ENCODE peak calls at places on chromosomes 12 and 14, in five cellular contexts. B is substantia nigra, P is T-helper 9 cell, L is epithelial cell of prostate, M is endothelial cell. G is an unnamed sample.

GRCh38 chr14:73763396-73763795 is 49.2 kb upstream of the PNMA1 start:
- DNase-seq in M (no peak), L (no peak), P (no peak), B (no peak), G (no peak)

GRCh38 chr14:102279688-102280348 is 25.1 kb downstream of the MOK start:
- DNase-seq in B (no peak), P (no peak), L (peak), M (no peak), G (peak)

GRCh38 chr14:22650960-22651521 is 6.9 kb upstream of the OR6J1 start:
- DNase-seq in M (no peak), L (peak), B (no peak), P (no peak), G (peak)

GRCh38 chr12:42473130-42473529 is 116.4 kb downstream of the PRICKLE1 start:
- DNase-seq in P (no peak), L (peak), M (no peak), B (no peak), G (no peak)

GRCh38 chr12:62259311-62259992 is 752 bp upstream of the USP15 start:
- DNase-seq in L (no peak), B (no peak), M (no peak), P (no peak), G (no peak)

GRCh38 chr14:53630336-53630735 is 326.3 kb downstream of the BMP4 start:
- DNase-seq in B (no peak), M (no peak), L (no peak), P (no peak), G (no peak)

GRCh38 chr12:57230381-57231155 is 1.1 kb downstream of the SHMT2 start:
- DNase-seq in P (no peak), B (no peak), L (no peak), M (no peak), G (no peak)

GRCh38 chr12:122227341-122227740 is 1.5 kb upstream of the DIABLO start:
- DNase-seq in M (no peak), B (no peak), L (no peak), P (peak), G (no peak)

GRCh38 chr14:61671086-61671485 is 24.2 kb upstream of the HIF1A start:
- DNase-seq in M (no peak), P (no peak), B (no peak), L (no peak), G (no peak)

GRCh38 chr12:105220929-105221290 is 15.1 kb downstream of the APPL2 start:
- DNase-seq in L (no peak), P (no peak), B (no peak), M (no peak), G (no peak)

GRCh38 chr14:68947802-68948201 is 31.3 kb downstream of the ACTN1 start:
- DNase-seq in B (no peak), P (no peak), L (no peak), M (no peak), G (no peak)

GRCh38 chr14:99101826-99102461 is 170.1 kb downstream of the BCL11B start:
- DNase-seq in L (no peak), P (no peak), M (no peak), B (no peak), G (no peak)

GRCh38 chr12:82673698-82674097 is 13.0 kb upstream of the TMTC2 start:
- DNase-seq in L (no peak), P (no peak), B (no peak), M (no peak), G (no peak)

GRCh38 chr14:50871914-50872732 is at the start of gene ABHD12B:
- DNase-seq in L (no peak), M (peak), B (no peak), P (no peak), G (no peak)

GRCh38 chr14:77212933-77213656 is 31.5 kb downstream of the TMEM63C start:
- DNase-seq in B (no peak), P (no peak), L (peak), M (peak), G (no peak)

GRCh38 chr14:66974397-66975025 is 214.7 kb upstream of the GARIN2 start:
- DNase-seq in L (peak), P (no peak), M (no peak), B (no peak), G (no peak)

GRCh38 chr14:88422919-88423318 is 37.5 kb downstream of the SPATA7 start:
- DNase-seq in P (no peak), M (no peak), L (peak), B (no peak), G (peak)